ENCODE peak calls at places on chromosomes 11 and 22, in four cellular contexts. A, E, V and O are unnamed samples.

GRCh38 chr11:34650528-34650927 is 29.6 kb downstream of the EHF start:
- DNase-seq in V (no peak), A (no peak), E (peak), O (no peak)

GRCh38 chr11:11464555-11464954 is 111.5 kb upstream of the CSNK2A3 start:
- DNase-seq in A (no peak), V (peak), E (no peak), O (no peak)

GRCh38 chr11:97746832-97747231 is 1273.9 kb upstream of the CNTN5 start:
- DNase-seq in A (no peak), V (no peak), E (no peak), O (no peak)

GRCh38 chr22:12613199-12613598 is 2914.8 kb upstream of the OR11H1 start:
- DNase-seq in E (no peak), V (no peak), A (no peak), O (no peak)

GRCh38 chr11:117855452-117855851 is 21.0 kb downstream of the FXYD6 start:
- DNase-seq in A (no peak), V (no peak), E (no peak), O (no peak)

GRCh38 chr11:111441443-111441842 is 62.4 kb upstream of the POU2AF1 start:
- DNase-seq in A (no peak), E (peak), V (peak), O (no peak)

GRCh38 chr11:69277074-69277809 is 16.7 kb upstream of the MYEOV start:
- DNase-seq in A (no peak), E (no peak), V (no peak), O (no peak)

GRCh38 chr22:42330953-42331525 is 60.6 kb upstream of the TCF20 start:
- DNase-seq in A (no peak), E (no peak), V (no peak), O (no peak)

GRCh38 chr11:116527180-116527991 is 245.4 kb downstream of the BUD13 start:
- DNase-seq in A (no peak), E (no peak), V (no peak), O (no peak)

GRCh38 chr11:66388746-66389386 is 17.3 kb upstream of the SLC29A2 start:
- DNase-seq in E (peak), A (peak), V (peak), O (no peak)

GRCh38 chr11:95499516-95500135 is 268.6 kb upstream of the SESN3 start:
- DNase-seq in E (no peak), A (no peak), V (no peak), O (no peak)

GRCh38 chr11:106467486-106467885 is 390.0 kb downstream of the AASDHPPT start:
- DNase-seq in V (no peak), A (no peak), E (no peak), O (no peak)

GRCh38 chr11:64538501-64538951 is 52.5 kb upstream of the SLC22A12 start:
- DNase-seq in E (no peak), A (no peak), V (no peak), O (no peak)

GRCh38 chr11:17008099-17008498 is 6.1 kb downstream of the PLEKHA7 start:
- DNase-seq in V (no peak), E (no peak), A (no peak), O (no peak)

GRCh38 chr11:47523491-47524199 is 29.3 kb downstream of the CELF1 start:
- DNase-seq in A (no peak), V (peak), E (peak), O (no peak)

GRCh38 chr11:70437111-70437784 is 38.9 kb downstream of the CTTN start:
- DNase-seq in A (no peak), E (no peak), V (no peak), O (peak)

GRCh38 chr11:130633466-130633865 is 185.0 kb downstream of the ADAMTS15 start:
- DNase-seq in V (no peak), A (no peak), E (peak), O (no peak)

DNA sequence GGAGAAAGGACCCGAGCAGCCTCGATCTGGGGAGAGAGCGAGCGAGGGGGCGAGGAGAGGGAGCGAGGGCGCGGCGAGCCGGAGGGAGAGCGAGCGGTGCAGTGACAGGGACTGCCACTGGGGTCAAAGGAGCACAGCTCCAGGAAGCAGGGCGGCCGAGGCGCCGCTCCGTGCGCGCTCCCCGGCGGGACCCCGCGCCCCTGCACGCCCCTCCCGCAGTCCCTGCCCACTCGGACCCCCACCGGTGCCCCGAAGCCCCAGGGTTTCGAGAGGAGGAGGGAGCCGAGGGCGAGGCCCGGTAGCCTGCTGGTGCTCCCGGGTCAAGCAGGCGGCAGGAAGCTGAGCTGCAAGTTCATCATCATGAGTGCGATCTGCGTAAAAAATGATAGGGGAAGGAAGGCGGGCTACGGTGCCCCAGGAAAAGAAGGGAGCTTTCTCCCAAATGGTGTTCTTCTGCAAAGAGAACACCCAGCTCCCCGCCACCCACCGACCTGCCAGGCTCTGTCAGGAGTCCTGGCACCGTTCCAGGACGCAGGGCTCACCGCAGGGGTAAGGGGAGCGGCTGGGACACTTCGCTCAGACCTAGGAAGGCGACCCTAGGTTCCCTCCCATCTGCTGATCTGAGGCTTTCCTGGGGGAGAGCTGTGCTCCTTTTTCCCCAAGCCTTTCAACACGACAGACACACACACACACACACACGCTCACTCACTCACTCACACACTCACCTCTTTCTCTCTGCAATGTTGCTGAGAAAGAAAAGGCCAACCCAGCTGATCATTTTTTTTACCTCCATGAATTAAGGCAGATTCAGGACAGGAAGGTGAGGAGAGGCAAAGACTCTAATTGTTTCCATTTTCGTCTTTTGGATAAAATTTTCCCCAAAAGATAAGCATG is at the start of gene MPPED2:
- DNase-seq in E (no peak), V (no peak), A (peak), O (peak)
- TF ChIP-seq CTCF in E (peak), V (no peak), A (no peak), O (no peak)

GRCh38 chr22:38572065-38572464 is 2.1 kb upstream of the DMC1 start:
- DNase-seq in V (peak), E (peak), A (no peak), O (no peak)
- TF ChIP-seq CTCF in V (peak), E (peak), A (no peak), O (no peak)

GRCh38 chr11:1516273-1517067 is 29.9 kb upstream of the MOB2 start:
- DNase-seq in A (no peak), V (peak), E (peak), O (no peak)
- TF ChIP-seq CTCF in A (no peak), V (no peak), E (no peak), O (no peak)

GRCh38 chr11:87924125-87924524 is 251.1 kb downstream of the RAB38 start:
- DNase-seq in A (no peak), E (no peak), V (no peak), O (no peak)

DNA sequence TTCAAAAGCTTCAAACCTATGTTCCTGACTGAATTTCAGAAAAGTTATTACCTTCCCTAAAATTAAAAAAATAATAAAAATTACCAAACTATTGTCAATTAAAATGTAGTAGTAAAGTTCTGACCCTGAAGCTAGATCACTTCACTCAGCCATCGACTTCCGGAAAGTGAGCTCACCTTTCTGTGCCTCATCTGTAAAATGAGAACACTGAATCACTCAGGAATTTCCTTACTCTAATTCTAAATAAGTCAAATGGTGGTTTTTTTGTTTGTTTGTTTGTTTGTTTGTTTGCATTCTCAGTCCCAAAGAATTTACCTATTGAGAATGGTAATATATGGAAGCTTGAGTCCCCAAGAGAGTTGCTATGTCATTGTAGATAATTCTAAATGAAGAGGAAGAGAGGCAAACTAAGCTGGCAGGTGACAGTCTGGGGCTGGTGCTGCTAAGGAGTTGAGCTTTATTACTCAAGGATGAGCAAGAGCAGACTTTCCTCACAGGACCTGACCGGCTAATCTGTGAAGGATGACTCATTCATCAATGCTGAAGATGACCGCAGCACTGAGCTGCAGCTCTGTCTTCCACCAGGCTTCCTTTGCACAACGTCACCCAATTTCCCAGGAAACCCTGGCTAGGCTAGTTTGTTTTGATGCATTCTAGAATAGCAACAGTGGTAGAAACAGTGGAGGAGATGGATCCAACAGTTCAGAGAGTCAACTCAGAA is 248.8 kb downstream of the RAB38 start:
- DNase-seq in E (peak), A (no peak), V (peak), O (no peak)
- TF ChIP-seq CTCF in E (no peak), A (no peak), V (no peak), O (no peak)

GRCh38 chr11:129593098-129593497 is 217.4 kb downstream of the BARX2 start:
- DNase-seq in E (no peak), V (no peak), A (no peak), O (no peak)

GRCh38 chr11:129590753-129591475 is 215.3 kb downstream of the BARX2 start:
- DNase-seq in E (no peak), A (no peak), V (no peak), O (no peak)

GRCh38 chr11:129590030-129590752 is 214.5 kb downstream of the BARX2 start:
- DNase-seq in A (no peak), E (no peak), V (no peak), O (no peak)

GRCh38 chr11:129592191-129592590 is 216.5 kb downstream of the BARX2 start:
- DNase-seq in A (no peak), E (no peak), V (no peak), O (no peak)

DNA sequence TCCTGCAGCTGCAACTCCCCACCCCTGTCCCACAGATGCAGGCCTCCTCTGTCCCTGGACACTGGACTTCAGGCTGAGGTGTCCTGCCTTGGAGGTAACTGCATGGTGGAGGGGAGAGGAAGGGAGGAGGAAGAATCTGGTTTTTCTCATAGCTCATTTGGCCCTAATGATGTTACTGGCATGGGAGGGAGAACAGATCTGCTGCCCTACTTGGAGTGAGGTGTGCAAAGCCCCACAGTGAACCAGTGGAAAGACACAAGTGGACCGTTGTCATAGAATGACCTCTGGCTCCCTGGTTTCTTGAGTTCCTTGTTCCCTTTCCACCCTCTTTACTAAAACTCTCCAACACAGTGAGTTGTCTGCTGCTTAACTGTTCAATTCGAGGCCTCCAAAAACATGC is 215.9 kb downstream of the BARX2 start:
- DNase-seq in V (no peak), A (no peak), E (no peak), O (no peak)
- TF ChIP-seq CTCF in V (no peak), A (no peak), E (no peak), O (no peak)

GRCh38 chr11:29395555-29396072 is 621.2 kb downstream of the KCNA4 start:
- DNase-seq in A (no peak), V (no peak), E (no peak), O (no peak)
- TF ChIP-seq CTCF in A (no peak), V (no peak), E (no peak), O (no peak)

GRCh38 chr22:44540756-44541670 is 43.0 kb upstream of the RTL6 start:
- DNase-seq in E (no peak), A (no peak), V (no peak), O (no peak)
- TF ChIP-seq CTCF in E (no peak), A (no peak), V (no peak), O (no peak)